ENCODE peak calls at places on chromosomes 7 and 10, in eight cellular contexts. One of them, this sample, is unnamed. For H3K4me1, the result is how much of the 10 kb centered on the place peaks cover.

GRCh38 chr7:128074736-128075135 is 43.5 kb upstream of the LRRC4 start:
- DNase-seq in hepatocyte: no peak
- DNase-seq in GM12878: no peak
- DNase-seq in CD8-positive, alpha-beta memory T cell: no peak
- DNase-seq in body of pancreas: no peak
- DNase-seq in neural progenitor cell: no peak
- DNase-seq in GM23248: no peak
- DNase-seq in left ventricle myocardium inferior: no peak
- DNase-seq in this sample: peak

GRCh38 chr7:2688409-2689342 is 674 bp downstream of the AMZ1 start:
- DNase-seq in hepatocyte: no peak
- DNase-seq in neural progenitor cell: peak
- DNase-seq in left ventricle myocardium inferior: no peak
- DNase-seq in GM12878: peak
- DNase-seq in GM23248: peak
- DNase-seq in body of pancreas: no peak
- DNase-seq in CD8-positive, alpha-beta memory T cell: no peak
- DNase-seq in this sample: no peak

GRCh38 chr10:5937016-5937415 is 40.3 kb downstream of the IL15RA start:
- DNase-seq in GM23248: no peak
- DNase-seq in GM12878: no peak
- DNase-seq in hepatocyte: no peak
- DNase-seq in left ventricle myocardium inferior: no peak
- DNase-seq in CD8-positive, alpha-beta memory T cell: no peak
- DNase-seq in neural progenitor cell: no peak
- DNase-seq in body of pancreas: no peak
- DNase-seq in this sample: no peak

GRCh38 chr7:6637544-6638229 is 569 bp downstream of the ZNF316 start:
- DNase-seq in GM23248: peak
- DNase-seq in hepatocyte: peak
- DNase-seq in CD8-positive, alpha-beta memory T cell: peak
- DNase-seq in left ventricle myocardium inferior: no peak
- DNase-seq in neural progenitor cell: peak
- DNase-seq in GM12878: no peak
- DNase-seq in body of pancreas: no peak
- DNase-seq in this sample: no peak

GRCh38 chr7:88432321-88432720 is 125.6 kb upstream of the STEAP4 start:
- DNase-seq in neural progenitor cell: no peak
- DNase-seq in left ventricle myocardium inferior: no peak
- DNase-seq in body of pancreas: no peak
- DNase-seq in hepatocyte: no peak
- DNase-seq in GM12878: no peak
- DNase-seq in CD8-positive, alpha-beta memory T cell: no peak
- DNase-seq in GM23248: no peak
- DNase-seq in this sample: no peak

GRCh38 chr10:121043124-121043849 is 192.1 kb downstream of the WDR11 start:
- DNase-seq in CD8-positive, alpha-beta memory T cell: no peak
- DNase-seq in GM12878: no peak
- DNase-seq in body of pancreas: no peak
- DNase-seq in left ventricle myocardium inferior: no peak
- DNase-seq in neural progenitor cell: no peak
- DNase-seq in GM23248: no peak
- DNase-seq in hepatocyte: peak
- DNase-seq in this sample: no peak

GRCh38 chr7:135414850-135415439 is 95.0 kb downstream of the CNOT4 start:
- DNase-seq in CD8-positive, alpha-beta memory T cell: no peak
- DNase-seq in GM23248: peak
- DNase-seq in neural progenitor cell: peak
- DNase-seq in body of pancreas: peak
- DNase-seq in GM12878: no peak
- DNase-seq in hepatocyte: peak
- DNase-seq in left ventricle myocardium inferior: no peak
- DNase-seq in this sample: no peak

GRCh38 chr7:5217396-5217795 is 27.4 kb downstream of the WIPI2 start:
- DNase-seq in GM12878: no peak
- DNase-seq in neural progenitor cell: no peak
- DNase-seq in CD8-positive, alpha-beta memory T cell: no peak
- DNase-seq in GM23248: no peak
- DNase-seq in left ventricle myocardium inferior: no peak
- DNase-seq in hepatocyte: no peak
- DNase-seq in body of pancreas: peak
- DNase-seq in this sample: no peak

GRCh38 chr7:18667466-18667865 is 171.9 kb downstream of the HDAC9 start:
- DNase-seq in GM23248: peak
- DNase-seq in neural progenitor cell: no peak
- DNase-seq in body of pancreas: no peak
- DNase-seq in left ventricle myocardium inferior: no peak
- DNase-seq in CD8-positive, alpha-beta memory T cell: no peak
- DNase-seq in GM12878: no peak
- DNase-seq in hepatocyte: peak
- DNase-seq in this sample: no peak

GRCh38 chr7:27514861-27515260 is 147.8 kb downstream of the HIBADH start:
- DNase-seq in hepatocyte: no peak
- DNase-seq in GM12878: no peak
- DNase-seq in left ventricle myocardium inferior: no peak
- DNase-seq in GM23248: no peak
- DNase-seq in CD8-positive, alpha-beta memory T cell: no peak
- DNase-seq in body of pancreas: no peak
- DNase-seq in neural progenitor cell: no peak
- DNase-seq in this sample: no peak

GRCh38 chr7:12130664-12131063 is 80.4 kb upstream of the TMEM106B start:
- DNase-seq in GM23248: no peak
- DNase-seq in left ventricle myocardium inferior: no peak
- DNase-seq in CD8-positive, alpha-beta memory T cell: no peak
- DNase-seq in GM12878: no peak
- DNase-seq in hepatocyte: peak
- DNase-seq in body of pancreas: no peak
- DNase-seq in neural progenitor cell: no peak
- DNase-seq in this sample: no peak

GRCh38 chr10:53601260-53601875 is 828.8 kb upstream of the MBL2 start:
- DNase-seq in hepatocyte: peak
- DNase-seq in CD8-positive, alpha-beta memory T cell: no peak
- DNase-seq in GM23248: peak
- DNase-seq in body of pancreas: no peak
- DNase-seq in GM12878: no peak
- DNase-seq in left ventricle myocardium inferior: no peak
- DNase-seq in neural progenitor cell: peak
- DNase-seq in this sample: no peak

GRCh38 chr7:101330011-101330484 is 8.4 kb upstream of the IFT22 start:
- DNase-seq in neural progenitor cell: no peak
- DNase-seq in GM12878: no peak
- DNase-seq in GM23248: no peak
- DNase-seq in CD8-positive, alpha-beta memory T cell: no peak
- DNase-seq in left ventricle myocardium inferior: peak
- DNase-seq in hepatocyte: no peak
- DNase-seq in body of pancreas: no peak
- DNase-seq in this sample: no peak

GRCh38 chr7:147523056-147523455 is 1067.5 kb upstream of the C7orf33 start:
- DNase-seq in body of pancreas: no peak
- DNase-seq in CD8-positive, alpha-beta memory T cell: no peak
- DNase-seq in hepatocyte: no peak
- DNase-seq in left ventricle myocardium inferior: no peak
- DNase-seq in GM12878: no peak
- DNase-seq in neural progenitor cell: no peak
- DNase-seq in GM23248: peak
- DNase-seq in this sample: no peak

GRCh38 chr10:92760609-92761008 is 70.9 kb downstream of the HHEX start:
- DNase-seq in hepatocyte: no peak
- DNase-seq in neural progenitor cell: no peak
- DNase-seq in CD8-positive, alpha-beta memory T cell: no peak
- DNase-seq in body of pancreas: no peak
- DNase-seq in GM23248: peak
- DNase-seq in left ventricle myocardium inferior: no peak
- DNase-seq in GM12878: no peak
- DNase-seq in this sample: no peak

GRCh38 chr7:77235280-77235679 is 35.7 kb upstream of the FGL2 start:
- DNase-seq in neural progenitor cell: no peak
- DNase-seq in hepatocyte: no peak
- DNase-seq in GM12878: no peak
- DNase-seq in GM23248: peak
- DNase-seq in left ventricle myocardium inferior: no peak
- DNase-seq in CD8-positive, alpha-beta memory T cell: no peak
- DNase-seq in body of pancreas: no peak
- DNase-seq in this sample: no peak

GRCh38 chr10:59283456-59284082 is 78.8 kb downstream of the FAM13C start:
- DNase-seq in CD8-positive, alpha-beta memory T cell: no peak
- DNase-seq in neural progenitor cell: peak
- DNase-seq in body of pancreas: no peak
- DNase-seq in GM23248: no peak
- DNase-seq in hepatocyte: no peak
- DNase-seq in left ventricle myocardium inferior: no peak
- DNase-seq in GM12878: no peak
- DNase-seq in this sample: peak

GRCh38 chr10:21758239-21758638 is 224.2 kb downstream of the MLLT10 start:
- DNase-seq in GM12878: no peak
- DNase-seq in GM23248: no peak
- DNase-seq in body of pancreas: no peak
- DNase-seq in neural progenitor cell: no peak
- DNase-seq in left ventricle myocardium inferior: no peak
- DNase-seq in CD8-positive, alpha-beta memory T cell: no peak
- DNase-seq in hepatocyte: no peak
- DNase-seq in this sample: no peak
- H3K4me3 ChIP-seq in GM12878: no peak
- H3K4me3 ChIP-seq in GM23248: no peak
- H3K4me3 ChIP-seq in body of pancreas: no peak
- H3K4me3 ChIP-seq in neural progenitor cell: no peak
- H3K4me3 ChIP-seq in left ventricle myocardium inferior: no peak
- H3K4me3 ChIP-seq in CD8-positive, alpha-beta memory T cell: no peak
- H3K4me3 ChIP-seq in hepatocyte: no peak
- H3K4me3 ChIP-seq in this sample: no peak

DNA sequence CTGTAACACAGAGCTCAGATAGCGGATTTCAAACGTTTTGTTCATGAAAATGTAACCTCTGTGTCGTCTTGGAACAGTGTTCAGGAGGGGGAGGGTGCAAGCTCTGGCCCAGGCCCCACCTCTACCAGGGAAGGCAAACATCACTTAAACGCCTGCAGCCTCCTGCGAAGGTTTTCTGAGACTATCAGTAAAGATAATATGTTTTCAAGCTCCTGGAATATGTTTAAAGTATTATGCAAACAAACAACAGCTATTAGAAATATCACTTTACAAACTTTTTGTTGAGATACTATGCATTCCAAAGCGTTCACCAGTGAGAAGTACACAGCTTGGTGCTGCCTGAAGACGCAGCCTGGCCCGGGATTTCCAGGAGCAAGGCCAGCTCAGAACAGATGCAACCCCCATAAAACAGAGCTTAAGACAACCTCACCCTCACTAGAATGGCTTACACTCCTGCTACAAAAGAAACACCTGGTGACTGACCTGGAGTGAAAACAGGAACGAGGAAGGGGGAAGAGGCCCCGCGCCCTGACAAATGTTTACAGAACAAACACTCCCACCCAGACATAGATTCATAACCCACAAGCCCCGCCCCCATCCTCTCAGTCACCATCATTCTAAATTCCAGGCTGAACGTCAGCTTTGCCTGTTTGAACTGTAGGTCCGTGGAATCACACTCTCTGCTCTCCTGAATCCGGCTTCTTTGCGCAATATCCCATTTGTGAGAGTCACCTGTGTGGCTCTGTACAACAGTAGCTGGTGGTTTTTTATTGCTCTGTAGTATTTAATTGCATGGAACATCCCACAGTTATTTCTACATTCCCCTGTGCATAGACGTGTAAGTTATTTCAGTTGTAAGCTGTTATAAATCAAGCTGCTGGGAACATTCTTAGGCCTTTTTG is 155.0 kb downstream of the PTPRN2 start:
- DNase-seq in body of pancreas: peak
- DNase-seq in GM23248: no peak
- DNase-seq in neural progenitor cell: no peak
- DNase-seq in GM12878: no peak
- DNase-seq in CD8-positive, alpha-beta memory T cell: no peak
- DNase-seq in left ventricle myocardium inferior: no peak
- DNase-seq in hepatocyte: peak
- DNase-seq in this sample: no peak
- H3K27ac ChIP-seq in body of pancreas: no peak
- H3K27ac ChIP-seq in GM23248: no peak
- H3K27ac ChIP-seq in neural progenitor cell: no peak
- H3K27ac ChIP-seq in GM12878: no peak
- H3K27ac ChIP-seq in CD8-positive, alpha-beta memory T cell: no peak
- H3K27ac ChIP-seq in left ventricle myocardium inferior: no peak
- H3K27ac ChIP-seq in hepatocyte: peak
- H3K27ac ChIP-seq in this sample: no peak

GRCh38 chr7:143181349-143181748 is 1.9 kb upstream of the TAS2R39 start:
- DNase-seq in CD8-positive, alpha-beta memory T cell: no peak
- DNase-seq in left ventricle myocardium inferior: no peak
- DNase-seq in neural progenitor cell: no peak
- DNase-seq in GM23248: no peak
- DNase-seq in GM12878: no peak
- DNase-seq in body of pancreas: no peak
- DNase-seq in hepatocyte: no peak
- DNase-seq in this sample: no peak

GRCh38 chr7:143171697-143172096 is 11.5 kb upstream of the TAS2R39 start:
- DNase-seq in left ventricle myocardium inferior: no peak
- DNase-seq in hepatocyte: no peak
- DNase-seq in GM23248: no peak
- DNase-seq in GM12878: no peak
- DNase-seq in body of pancreas: no peak
- DNase-seq in neural progenitor cell: no peak
- DNase-seq in CD8-positive, alpha-beta memory T cell: no peak
- DNase-seq in this sample: no peak

GRCh38 chr7:143172354-143172753 is 10.9 kb upstream of the TAS2R39 start:
- DNase-seq in left ventricle myocardium inferior: no peak
- DNase-seq in body of pancreas: peak
- DNase-seq in neural progenitor cell: no peak
- DNase-seq in CD8-positive, alpha-beta memory T cell: no peak
- DNase-seq in GM12878: no peak
- DNase-seq in GM23248: peak
- DNase-seq in hepatocyte: no peak
- DNase-seq in this sample: peak

GRCh38 chr7:143177374-143178119 is 5.7 kb upstream of the TAS2R39 start:
- DNase-seq in GM23248: peak
- DNase-seq in CD8-positive, alpha-beta memory T cell: no peak
- DNase-seq in hepatocyte: no peak
- DNase-seq in GM12878: no peak
- DNase-seq in left ventricle myocardium inferior: no peak
- DNase-seq in neural progenitor cell: no peak
- DNase-seq in body of pancreas: no peak
- DNase-seq in this sample: no peak

GRCh38 chr7:143176128-143176527 is 7.1 kb upstream of the TAS2R39 start:
- DNase-seq in hepatocyte: no peak
- DNase-seq in neural progenitor cell: no peak
- DNase-seq in CD8-positive, alpha-beta memory T cell: no peak
- DNase-seq in GM23248: no peak
- DNase-seq in body of pancreas: no peak
- DNase-seq in left ventricle myocardium inferior: no peak
- DNase-seq in GM12878: no peak
- DNase-seq in this sample: no peak
- H3K4me1 ChIP-seq in hepatocyte: under half
- H3K4me1 ChIP-seq in neural progenitor cell: under half
- H3K4me1 ChIP-seq in CD8-positive, alpha-beta memory T cell: under half
- H3K4me1 ChIP-seq in GM23248: under half
- H3K4me1 ChIP-seq in body of pancreas: under half
- H3K4me1 ChIP-seq in left ventricle myocardium inferior: under half
- H3K4me1 ChIP-seq in GM12878: under half
- H3K4me1 ChIP-seq in this sample: under half

GRCh38 chr7:152925412-152926147 is 166.0 kb downstream of the ACTR3B start:
- DNase-seq in neural progenitor cell: peak
- DNase-seq in CD8-positive, alpha-beta memory T cell: no peak
- DNase-seq in body of pancreas: peak
- DNase-seq in GM23248: no peak
- DNase-seq in GM12878: no peak
- DNase-seq in hepatocyte: peak
- DNase-seq in left ventricle myocardium inferior: no peak
- DNase-seq in this sample: no peak
- H3K4me3 ChIP-seq in neural progenitor cell: peak
- H3K4me3 ChIP-seq in CD8-positive, alpha-beta memory T cell: no peak
- H3K4me3 ChIP-seq in body of pancreas: no peak
- H3K4me3 ChIP-seq in GM23248: no peak
- H3K4me3 ChIP-seq in GM12878: no peak
- H3K4me3 ChIP-seq in hepatocyte: peak
- H3K4me3 ChIP-seq in left ventricle myocardium inferior: peak
- H3K4me3 ChIP-seq in this sample: peak

This sample was measured in psoas muscle.